ENCODE peak calls at places on chromosomes 4 and X, in five cellular contexts. One of them, this sample, is unnamed. For H3K4me1 and H3K27me3, the result is how much of the 10 kb centered on the place peaks cover.

GRCh38 chr4:153486281-153487151 is 20.4 kb downstream of the TMEM131L start:
- DNase-seq in K562: no peak
- DNase-seq in mammary epithelial cell: peak
- DNase-seq in sigmoid colon: no peak
- DNase-seq in cardiac muscle cell: peak
- DNase-seq in this sample: peak

GRCh38 chrX:107738272-107738671 is 37.3 kb downstream of the TSC22D3 start:
- DNase-seq in K562: no peak
- DNase-seq in mammary epithelial cell: no peak
- DNase-seq in sigmoid colon: no peak
- DNase-seq in cardiac muscle cell: no peak
- DNase-seq in this sample: peak

GRCh38 chr4:117545042-117545441 is 459.7 kb upstream of the TRAM1L1 start:
- DNase-seq in K562: no peak
- DNase-seq in mammary epithelial cell: no peak
- DNase-seq in sigmoid colon: no peak
- DNase-seq in cardiac muscle cell: no peak
- DNase-seq in this sample: no peak

GRCh38 chrX:2707334-2707760 is 16.3 kb downstream of the CD99 start:
- DNase-seq in K562: no peak
- DNase-seq in mammary epithelial cell: peak
- DNase-seq in sigmoid colon: peak
- DNase-seq in cardiac muscle cell: peak
- DNase-seq in this sample: peak

GRCh38 chr4:73619351-73619750 is 885 bp downstream of the RASSF6 start:
- DNase-seq in K562: no peak
- DNase-seq in mammary epithelial cell: no peak
- DNase-seq in sigmoid colon: no peak
- DNase-seq in cardiac muscle cell: no peak
- DNase-seq in this sample: no peak

GRCh38 chr4:127783026-127783769 is 1.1 kb downstream of the HSPA4L start:
- DNase-seq in K562: peak
- DNase-seq in mammary epithelial cell: peak
- DNase-seq in sigmoid colon: peak
- DNase-seq in cardiac muscle cell: peak
- DNase-seq in this sample: peak

GRCh38 chr4:164204434-164204833 is 549.5 kb upstream of the SMIM31 start:
- DNase-seq in K562: no peak
- DNase-seq in mammary epithelial cell: peak
- DNase-seq in sigmoid colon: no peak
- DNase-seq in cardiac muscle cell: peak
- DNase-seq in this sample: peak

GRCh38 chr4:170001688-170002267 is 24.4 kb downstream of the MFAP3L start:
- DNase-seq in K562: no peak
- DNase-seq in mammary epithelial cell: no peak
- DNase-seq in sigmoid colon: no peak
- DNase-seq in cardiac muscle cell: no peak
- DNase-seq in this sample: peak

GRCh38 chrX:68417651-68418050 is 15.6 kb downstream of the OPHN1 start:
- DNase-seq in K562: no peak
- DNase-seq in mammary epithelial cell: no peak
- DNase-seq in sigmoid colon: no peak
- DNase-seq in cardiac muscle cell: no peak
- DNase-seq in this sample: no peak

GRCh38 chr4:41569957-41570356 is 32.0 kb downstream of the LIMCH1 start:
- DNase-seq in K562: no peak
- DNase-seq in mammary epithelial cell: no peak
- DNase-seq in sigmoid colon: no peak
- DNase-seq in cardiac muscle cell: no peak
- DNase-seq in this sample: no peak

GRCh38 chr4:186699298-186699697 is 24.4 kb downstream of the FAT1 start:
- DNase-seq in K562: no peak
- DNase-seq in mammary epithelial cell: peak
- DNase-seq in sigmoid colon: no peak
- DNase-seq in cardiac muscle cell: peak
- DNase-seq in this sample: no peak

GRCh38 chr4:176150283-176150682 is 45.1 kb downstream of the SPATA4 start:
- DNase-seq in K562: no peak
- DNase-seq in mammary epithelial cell: peak
- DNase-seq in sigmoid colon: no peak
- DNase-seq in cardiac muscle cell: peak
- DNase-seq in this sample: no peak

GRCh38 chr4:77819409-77819835 is 254 bp upstream of the CNOT6L start:
- DNase-seq in K562: peak
- DNase-seq in mammary epithelial cell: no peak
- DNase-seq in sigmoid colon: no peak
- DNase-seq in cardiac muscle cell: peak
- DNase-seq in this sample: no peak

GRCh38 chr4:173478136-173478860 is 51.7 kb downstream of the HAND2 start:
- DNase-seq in K562: no peak
- DNase-seq in mammary epithelial cell: no peak
- DNase-seq in sigmoid colon: no peak
- DNase-seq in cardiac muscle cell: no peak
- DNase-seq in this sample: no peak

GRCh38 chr4:124135409-124135813 is 577.1 kb downstream of the ANKRD50 start:
- DNase-seq in K562: no peak
- DNase-seq in mammary epithelial cell: peak
- DNase-seq in sigmoid colon: no peak
- DNase-seq in cardiac muscle cell: peak
- DNase-seq in this sample: no peak

GRCh38 chr4:117137143-117137542 is 51.8 kb upstream of the TRAM1L1 start:
- DNase-seq in K562: no peak
- DNase-seq in mammary epithelial cell: peak
- DNase-seq in sigmoid colon: no peak
- DNase-seq in cardiac muscle cell: peak
- DNase-seq in this sample: no peak

GRCh38 chrX:48969471-48969870 is 2.2 kb downstream of the KCND1 start:
- DNase-seq in K562: no peak
- DNase-seq in mammary epithelial cell: no peak
- DNase-seq in sigmoid colon: no peak
- DNase-seq in cardiac muscle cell: no peak
- DNase-seq in this sample: no peak

GRCh38 chrX:103197721-103198306 is 17.1 kb upstream of the BEX4 start:
- DNase-seq in K562: no peak
- DNase-seq in mammary epithelial cell: no peak
- DNase-seq in sigmoid colon: no peak
- DNase-seq in cardiac muscle cell: peak
- DNase-seq in this sample: no peak

GRCh38 chr4:173318648-173319211 is 15.4 kb downstream of the HMGB2 start:
- DNase-seq in K562: no peak
- DNase-seq in mammary epithelial cell: peak
- DNase-seq in sigmoid colon: no peak
- DNase-seq in cardiac muscle cell: peak
- DNase-seq in this sample: no peak

GRCh38 chr4:80587861-80588385 is 252.4 kb downstream of the CFAP299 start:
- DNase-seq in K562: no peak
- DNase-seq in mammary epithelial cell: peak
- DNase-seq in sigmoid colon: no peak
- DNase-seq in cardiac muscle cell: no peak
- DNase-seq in this sample: no peak

GRCh38 chr4:97590266-97590665 is 553.0 kb downstream of the STPG2 start:
- DNase-seq in K562: no peak
- DNase-seq in mammary epithelial cell: no peak
- DNase-seq in sigmoid colon: no peak
- DNase-seq in cardiac muscle cell: no peak
- DNase-seq in this sample: no peak

GRCh38 chrX:27619975-27620374 is 29.8 kb downstream of the DCAF8L2 start:
- DNase-seq in K562: no peak
- DNase-seq in mammary epithelial cell: peak
- DNase-seq in sigmoid colon: no peak
- DNase-seq in cardiac muscle cell: peak
- DNase-seq in this sample: no peak

GRCh38 chr4:132065940-132066495 is 1083.1 kb upstream of the PCDH10 start:
- DNase-seq in K562: no peak
- DNase-seq in mammary epithelial cell: peak
- DNase-seq in sigmoid colon: no peak
- DNase-seq in cardiac muscle cell: no peak
- DNase-seq in this sample: no peak

GRCh38 chrX:103441878-103442535 is 65.7 kb downstream of the BEX3 start:
- DNase-seq in K562: no peak
- DNase-seq in mammary epithelial cell: peak
- DNase-seq in sigmoid colon: no peak
- DNase-seq in cardiac muscle cell: no peak
- DNase-seq in this sample: no peak

GRCh38 chr4:40199999-40200880 is 3.4 kb downstream of the RHOH start:
- DNase-seq in K562: no peak
- DNase-seq in mammary epithelial cell: peak
- DNase-seq in sigmoid colon: no peak
- DNase-seq in cardiac muscle cell: no peak
- DNase-seq in this sample: no peak

GRCh38 chrX:154489182-154489581 is 1.2 kb downstream of the SLC10A3 start:
- DNase-seq in K562: no peak
- DNase-seq in mammary epithelial cell: no peak
- DNase-seq in sigmoid colon: no peak
- DNase-seq in cardiac muscle cell: no peak
- DNase-seq in this sample: no peak

GRCh38 chrX:6053126-6053625 is 175.5 kb downstream of the NLGN4X start:
- DNase-seq in K562: no peak
- DNase-seq in mammary epithelial cell: no peak
- DNase-seq in sigmoid colon: no peak
- DNase-seq in cardiac muscle cell: no peak
- DNase-seq in this sample: no peak

GRCh38 chrX:102985182-102985581 is 48.1 kb downstream of the RAB40AL start:
- DNase-seq in K562: no peak
- DNase-seq in mammary epithelial cell: peak
- DNase-seq in sigmoid colon: no peak
- DNase-seq in cardiac muscle cell: peak
- DNase-seq in this sample: no peak

GRCh38 chr4:150229538-150229937 is 151.3 kb downstream of the DCLK2 start:
- DNase-seq in K562: no peak
- DNase-seq in mammary epithelial cell: peak
- DNase-seq in sigmoid colon: no peak
- DNase-seq in cardiac muscle cell: peak
- DNase-seq in this sample: no peak

GRCh38 chrX:96791559-96791958 is 92.1 kb upstream of the RPA4 start:
- DNase-seq in K562: no peak
- DNase-seq in mammary epithelial cell: peak
- DNase-seq in sigmoid colon: no peak
- DNase-seq in cardiac muscle cell: peak
- DNase-seq in this sample: no peak

GRCh38 chr4:119589165-119589564 is 39.4 kb downstream of the PDE5A start:
- DNase-seq in K562: no peak
- DNase-seq in mammary epithelial cell: no peak
- DNase-seq in sigmoid colon: no peak
- DNase-seq in cardiac muscle cell: no peak
- DNase-seq in this sample: no peak

DNA sequence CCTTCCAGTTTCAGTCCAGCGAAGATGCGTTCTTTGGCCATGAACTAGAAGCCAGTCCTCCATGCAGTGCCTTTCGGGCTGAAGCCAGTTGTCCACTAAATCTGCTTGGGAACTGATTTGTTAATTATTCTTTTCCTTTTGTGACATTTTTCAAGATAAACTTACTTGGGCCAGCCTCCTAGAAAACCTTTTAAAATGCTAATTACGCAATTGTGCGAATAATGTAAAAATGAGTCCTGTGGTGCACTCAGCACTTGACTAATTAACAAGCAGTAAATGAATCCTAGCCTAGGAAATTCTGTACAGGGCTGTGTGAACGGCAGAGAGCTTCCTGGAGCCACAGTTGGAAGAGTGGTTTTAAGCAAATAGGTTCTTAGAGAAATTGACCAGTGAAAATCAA is 149.9 kb upstream of the SCML1 start:
- DNase-seq in K562: no peak
- DNase-seq in mammary epithelial cell: no peak
- DNase-seq in sigmoid colon: no peak
- DNase-seq in cardiac muscle cell: no peak
- DNase-seq in this sample: no peak
- H3K4me1 ChIP-seq in K562: under half
- H3K4me1 ChIP-seq in mammary epithelial cell: under half
- H3K4me1 ChIP-seq in sigmoid colon: under half
- H3K4me1 ChIP-seq in cardiac muscle cell: under half
- H3K4me1 ChIP-seq in this sample: under half

GRCh38 chr4:152104286-152104685 is 343.5 kb upstream of the GATB start:
- DNase-seq in K562: no peak
- DNase-seq in mammary epithelial cell: no peak
- DNase-seq in sigmoid colon: no peak
- DNase-seq in cardiac muscle cell: no peak
- DNase-seq in this sample: no peak
- H3K27me3 ChIP-seq in K562: under half
- H3K27me3 ChIP-seq in mammary epithelial cell: under half
- H3K27me3 ChIP-seq in sigmoid colon: under half
- H3K27me3 ChIP-seq in cardiac muscle cell: under half
- H3K27me3 ChIP-seq in this sample: under half

GRCh38 chr4:102827674-102828496 is 534 bp upstream of the UBE2D3 start:
- DNase-seq in K562: peak
- DNase-seq in mammary epithelial cell: peak
- DNase-seq in sigmoid colon: peak
- DNase-seq in cardiac muscle cell: peak
- DNase-seq in this sample: peak
- TF ChIP-seq CTCF in K562: peak
- TF ChIP-seq CTCF in mammary epithelial cell: peak
- TF ChIP-seq CTCF in sigmoid colon: no peak
- TF ChIP-seq CTCF in cardiac muscle cell: no peak
- TF ChIP-seq CTCF in this sample: no peak

GRCh38 chr4:6235012-6235411 is 34.6 kb upstream of the WFS1 start:
- DNase-seq in K562: no peak
- DNase-seq in mammary epithelial cell: no peak
- DNase-seq in sigmoid colon: peak
- DNase-seq in cardiac muscle cell: no peak
- DNase-seq in this sample: peak

GRCh38 chr4:6233943-6234342 is 33.6 kb upstream of the JAKMIP1 start:
- DNase-seq in K562: no peak
- DNase-seq in mammary epithelial cell: no peak
- DNase-seq in sigmoid colon: peak
- DNase-seq in cardiac muscle cell: no peak
- DNase-seq in this sample: peak

GRCh38 chr4:6236816-6237390 is 32.7 kb upstream of the WFS1 start:
- DNase-seq in K562: no peak
- DNase-seq in mammary epithelial cell: no peak
- DNase-seq in sigmoid colon: peak
- DNase-seq in cardiac muscle cell: no peak
- DNase-seq in this sample: peak

GRCh38 chr4:6232836-6233785 is 32.8 kb upstream of the JAKMIP1 start:
- DNase-seq in K562: no peak
- DNase-seq in mammary epithelial cell: no peak
- DNase-seq in sigmoid colon: peak
- DNase-seq in cardiac muscle cell: no peak
- DNase-seq in this sample: peak

DNA sequence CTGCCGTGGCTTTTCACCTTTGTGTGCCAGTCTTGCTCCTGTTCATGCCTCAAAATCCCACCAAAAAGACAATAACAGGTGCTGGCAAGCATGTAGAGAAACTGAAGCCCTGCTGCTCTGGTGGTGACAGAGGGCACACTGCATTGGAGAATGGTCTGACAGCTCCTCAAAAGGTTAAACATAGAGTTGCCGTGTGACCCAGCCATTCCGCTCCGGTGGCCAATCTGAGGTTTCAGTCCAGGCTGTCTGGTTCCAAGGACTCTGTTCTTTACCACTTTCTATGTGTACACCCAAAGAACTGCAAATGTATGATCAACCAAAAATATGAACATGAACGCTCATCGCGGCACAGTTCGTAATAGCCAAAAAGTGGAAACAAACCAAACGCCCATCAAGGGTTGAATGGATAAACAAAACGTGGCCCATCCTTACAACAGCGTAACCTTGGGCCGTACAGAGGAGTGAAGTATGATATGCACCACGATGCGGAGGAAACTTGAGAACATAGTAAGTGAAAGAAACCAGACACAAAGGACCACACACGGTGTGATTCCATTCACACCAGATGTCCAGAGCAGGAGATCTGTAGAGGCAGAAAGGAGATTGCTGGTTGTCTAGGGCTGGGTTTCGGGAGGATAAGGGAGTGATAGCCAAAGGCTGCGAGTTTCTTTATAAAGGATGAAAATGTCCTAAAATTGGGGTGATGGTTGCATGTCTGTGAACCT is 33.6 kb upstream of the WFS1 start:
- DNase-seq in K562: no peak
- DNase-seq in mammary epithelial cell: no peak
- DNase-seq in sigmoid colon: peak
- DNase-seq in cardiac muscle cell: peak
- DNase-seq in this sample: peak
- H3K4me1 ChIP-seq in K562: under half
- H3K4me1 ChIP-seq in mammary epithelial cell: under half
- H3K4me1 ChIP-seq in sigmoid colon: under half
- H3K4me1 ChIP-seq in cardiac muscle cell: under half
- H3K4me1 ChIP-seq in this sample: under half